ENCODE peak calls at places on chromosomes 2 and 18, in six cellular contexts. F is RWPE1, X is fibroblast of pulmonary artery, R is IMR-90, O is psoas muscle, A is neural crest cell. B is an unnamed sample.

GRCh38 chr2:191478754-191479679 is 198.9 kb upstream of the NABP1 start:
- DNase-seq in O (no peak), X (peak; percentile 77), F (no peak), R (peak; percentile 39), A (peak; percentile 30), B (no peak)

GRCh38 chr2:64035067-64035942 is 16.1 kb upstream of the VPS54 start:
- DNase-seq in F (no peak), R (peak; percentile 72), A (no peak), O (no peak), X (no peak), B (no peak)

GRCh38 chr2:173963817-173964564 is 1.2 kb downstream of the SP3 start:
- DNase-seq in A (peak; percentile 81), R (peak; percentile 76), O (peak; percentile 94), X (peak; percentile 88), F (peak; percentile 80), B (peak; percentile 92)

GRCh38 chr2:75553961-75554539 is 6.7 kb downstream of the EVA1A start:
- DNase-seq in F (no peak), O (no peak), A (no peak), R (no peak), X (no peak), B (no peak)

GRCh38 chr2:214504599-214505376 is 93.9 kb downstream of the VWC2L start:
- DNase-seq in O (no peak), A (no peak), F (no peak), R (no peak), X (no peak), B (no peak)

GRCh38 chr18:63150942-63151421 is 168.6 kb downstream of the BCL2 start:
- DNase-seq in F (no peak), X (no peak), R (no peak), O (no peak), A (no peak), B (no peak)

GRCh38 chr2:223930002-223930976 is 14.8 kb downstream of the WDFY1 start:
- DNase-seq in X (no peak), R (peak; percentile 76), F (no peak), A (no peak), O (peak; percentile 56), B (no peak)

GRCh38 chr2:127454595-127455565 is 36.7 kb downstream of the PROC start:
- DNase-seq in F (no peak), R (no peak), X (no peak), O (no peak), A (no peak), B (no peak)

GRCh38 chr2:237156131-237156856 is 70.6 kb downstream of the COPS8 start:
- DNase-seq in F (no peak), R (peak; percentile 93), A (no peak), X (peak; percentile 77), O (peak; percentile 82), B (peak; percentile 55)

GRCh38 chr2:217069263-217070042 is 209.6 kb upstream of the TNP1 start:
- DNase-seq in O (no peak), A (no peak), R (peak; percentile 36), F (no peak), X (no peak), B (no peak)

GRCh38 chr2:241935314-241935713 is 65.8 kb downstream of the RTP5 start:
- DNase-seq in R (peak; percentile 75), A (no peak), O (no peak), F (peak; percentile 20), X (peak; percentile 37), B (no peak)

GRCh38 chr2:215619989-215620388 is 184.1 kb upstream of the FN1 start:
- DNase-seq in X (no peak), R (no peak), A (no peak), F (no peak), O (peak; percentile 43), B (no peak)

GRCh38 chr18:9867454-9867732 is 18.4 kb upstream of the TXNDC2 start:
- DNase-seq in F (no peak), A (no peak), R (no peak), O (no peak), X (no peak), B (no peak)

GRCh38 chr2:118232391-118233255 is 144.4 kb downstream of the INSIG2 start:
- DNase-seq in X (no peak), F (no peak), A (no peak), O (no peak), R (no peak), B (no peak)

GRCh38 chr18:63785031-63785430 is 9.8 kb downstream of the SERPINB7 start:
- DNase-seq in O (no peak), R (no peak), X (no peak), A (no peak), F (no peak), B (no peak)

GRCh38 chr2:209496586-209496982 is 72.7 kb downstream of the MAP2 start:
- DNase-seq in A (no peak), F (no peak), X (peak; percentile 94), R (peak; percentile 40), O (no peak), B (no peak)

GRCh38 chr18:36305375-36305774 is 7.9 kb downstream of the FHOD3 start:
- DNase-seq in R (no peak), F (no peak), X (no peak), O (no peak), A (no peak), B (no peak)

GRCh38 chr2:10344105-10345066 is 41.7 kb downstream of the HPCAL1 start:
- DNase-seq in R (peak; percentile 49), X (no peak), F (no peak), A (no peak), O (no peak), B (no peak)

GRCh38 chr2:226742346-226742745 is 57.3 kb downstream of the IRS1 start:
- DNase-seq in A (no peak), F (no peak), O (peak; percentile 40), R (peak; percentile 13), X (peak; percentile 12), B (no peak)

GRCh38 chr2:188503975-188504374 is 212.3 kb downstream of the GULP1 start:
- DNase-seq in F (no peak), X (no peak), O (no peak), R (no peak), A (no peak), B (no peak)

GRCh38 chr2:55138045-55138444 is 87.8 kb upstream of the RTN4 start:
- DNase-seq in F (no peak), A (no peak), X (no peak), R (no peak), O (no peak), B (no peak)

GRCh38 chr2:186695081-186695756 is 1.4 kb downstream of the FAM171B start:
- DNase-seq in A (no peak), O (no peak), F (peak; percentile 24), X (peak; percentile 59), R (peak; percentile 76), B (no peak)

GRCh38 chr2:236887953-236888765 is 197.5 kb upstream of the COPS8 start:
- DNase-seq in A (no peak), F (no peak), R (no peak), X (peak; percentile 4), O (no peak), B (no peak)

GRCh38 chr2:177483531-177483930 is 91.0 kb downstream of the AGPS start:
- DNase-seq in O (no peak), A (no peak), X (no peak), R (no peak), F (no peak), B (no peak)

GRCh38 chr2:150357770-150358467 is 129.5 kb downstream of the RND3 start:
- DNase-seq in F (no peak), R (peak; percentile 15), A (no peak), X (peak; percentile 6), O (no peak), B (no peak)
- TF ChIP-seq CTCF in F (no peak), R (no peak), A (no peak), X (no peak), O (no peak), B (no peak)

DNA sequence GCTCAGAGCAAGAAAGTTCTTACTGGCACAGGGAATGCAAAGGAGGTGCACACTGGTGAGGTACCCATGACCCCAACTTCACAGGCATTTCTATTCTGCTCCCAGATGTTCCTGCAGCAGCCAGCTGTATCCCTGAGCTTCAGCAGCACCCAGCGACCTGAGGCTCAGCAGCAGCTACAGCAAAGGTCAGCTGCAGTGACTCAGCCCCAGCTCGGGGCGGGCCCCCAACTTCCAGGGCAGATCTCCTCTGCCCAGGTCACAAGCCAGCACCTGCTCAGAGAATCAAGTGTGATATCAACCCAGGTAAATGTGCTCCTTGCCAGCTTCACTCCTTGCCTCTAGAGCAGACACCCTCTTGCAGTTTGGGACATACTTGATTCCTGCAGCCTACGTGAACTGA is 14.1 kb upstream of the RPL31 start:
- DNase-seq in O (no peak), A (no peak), X (no peak), R (no peak), F (no peak), B (no peak)
- TF ChIP-seq CTCF in O (no peak), A (no peak), X (no peak), R (no peak), F (no peak), B (no peak)

GRCh38 chr18:57135705-57136104 is 11.2 kb upstream of the BOD1L2 start:
- DNase-seq in O (no peak), F (no peak), A (no peak), R (no peak), X (no peak), B (no peak)
- TF ChIP-seq CTCF in O (no peak), F (no peak), A (peak; percentile 45), R (no peak), X (no peak), B (peak; percentile 61)

DNA sequence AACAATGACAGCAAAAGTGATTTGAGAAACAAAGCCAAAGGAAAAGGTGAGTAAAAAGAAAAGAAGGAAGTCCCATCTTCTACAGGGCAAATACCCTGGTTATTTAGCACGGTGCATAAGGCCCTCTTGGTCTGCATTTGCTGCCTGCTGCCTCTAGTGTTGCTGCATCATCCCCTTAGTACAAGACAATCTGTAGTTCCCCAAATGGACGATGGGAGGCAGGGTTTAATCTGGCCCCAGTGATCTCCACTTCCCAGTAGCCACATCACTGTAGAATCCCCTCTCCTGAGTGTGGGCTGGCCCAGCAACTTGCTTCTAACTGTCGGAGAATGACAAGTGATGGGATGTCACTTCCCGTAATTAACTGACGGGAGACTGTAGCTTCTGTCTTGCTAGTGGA is 85.1 kb downstream of the CTAGE1 start:
- DNase-seq in A (no peak), F (no peak), X (no peak), O (no peak), R (no peak), B (no peak)
- TF ChIP-seq CTCF in A (peak; percentile 21), F (no peak), X (peak; percentile 11), O (no peak), R (peak; percentile 21), B (peak; percentile 20)

DNA sequence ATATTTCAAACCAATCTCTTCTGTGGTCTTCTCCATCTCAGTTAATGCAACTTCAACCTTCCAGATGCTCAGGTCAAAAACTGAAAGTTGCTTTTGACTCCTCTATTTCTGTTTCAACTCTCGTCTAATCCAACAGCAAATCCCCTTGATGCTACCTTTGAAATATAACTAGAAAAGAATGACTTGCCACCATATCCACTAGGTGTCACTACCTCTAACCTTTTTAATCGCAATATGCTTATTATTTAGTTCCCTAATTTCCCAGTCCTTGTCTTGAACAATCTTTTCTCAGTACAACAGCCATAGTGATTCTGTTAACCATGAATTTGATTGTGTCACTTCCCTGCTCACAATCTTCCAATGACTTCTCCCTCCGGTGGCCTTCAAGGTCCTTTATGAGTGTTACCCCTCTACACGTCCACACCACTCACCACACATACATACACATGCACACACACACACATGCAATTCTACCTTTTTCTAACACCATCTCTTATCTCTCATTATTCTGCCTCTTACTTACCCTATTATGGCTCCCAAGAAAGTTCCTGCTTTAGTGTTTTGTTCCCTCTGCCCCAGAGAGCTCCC is 245.5 kb upstream of the KCNJ3 start:
- DNase-seq in F (peak; percentile 3), X (peak; percentile 29), R (no peak), O (no peak), A (no peak), B (no peak)
- TF ChIP-seq CTCF in F (no peak), X (peak; percentile 41), R (no peak), O (peak; percentile 23), A (peak; percentile 51), B (peak; percentile 52)